ENCODE peak calls at places on chromosomes 4 and X, in five cellular contexts. S is SK-N-SH, Y is HCT116, A is K562, Q is HepG2. M is an unnamed sample. For H3K79me2, the result is how much of the 10 kb centered on the place peaks cover.

GRCh38 chrX:150362599-150363481 is at the start of gene MAMLD1:
- DNase-seq in Q (no peak), Y (peak), A (peak), S (peak), M (no peak)

GRCh38 chrX:10972731-10973130 is 138.4 kb upstream of the HCCS start:
- DNase-seq in S (no peak), Y (no peak), A (no peak), Q (no peak), M (no peak)

GRCh38 chr4:139834210-139834609 is 168.6 kb downstream of the MGST2 start:
- DNase-seq in A (no peak), Y (no peak), Q (peak), S (no peak), M (no peak)

GRCh38 chr4:8331567-8331955 is 62.0 kb downstream of the HTRA3 start:
- DNase-seq in Q (no peak), A (no peak), Y (no peak), S (no peak), M (no peak)

GRCh38 chr4:2248044-2248780 is 6.3 kb upstream of the HAUS3 start:
- DNase-seq in S (peak), Q (no peak), A (no peak), Y (no peak), M (no peak)

GRCh38 chr4:177033130-177033529 is 240.4 kb upstream of the VEGFC start:
- DNase-seq in Q (no peak), S (no peak), Y (no peak), A (no peak), M (no peak)

GRCh38 chr4:26779674-26780073 is 81.0 kb upstream of the STIM2 start:
- DNase-seq in Y (peak), A (no peak), S (no peak), Q (no peak), M (no peak)

GRCh38 chrX:1034717-1035116 is 177.7 kb downstream of the CRLF2 start:
- DNase-seq in A (no peak), Y (no peak), Q (no peak), S (no peak), M (no peak)

GRCh38 chr4:168811793-168812651 is 198.0 kb downstream of the CBR4 start:
- DNase-seq in Q (no peak), Y (no peak), S (no peak), A (no peak), M (no peak)

GRCh38 chr4:74640111-74640903 is 154.0 kb downstream of the BTC start:
- DNase-seq in A (no peak), Q (no peak), S (no peak), Y (no peak), M (no peak)

GRCh38 chr4:55636622-55636999 is 513 bp upstream of the NMU start:
- DNase-seq in Y (no peak), A (peak), S (peak), Q (no peak), M (no peak)

GRCh38 chrX:10450229-10450958 is 170.0 kb downstream of the MID1 start:
- DNase-seq in A (no peak), Q (no peak), S (no peak), Y (no peak), M (no peak)

GRCh38 chr4:17493629-17494028 is 18.3 kb downstream of the QDPR start:
- DNase-seq in S (peak), A (peak), Y (no peak), Q (no peak), M (no peak)

GRCh38 chr4:186820371-186820990 is 96.8 kb upstream of the FAT1 start:
- DNase-seq in Y (peak), A (peak), Q (no peak), S (peak), M (no peak)

GRCh38 chrX:7202206-7202605 is 54.3 kb upstream of the PUDP start:
- DNase-seq in Y (no peak), S (no peak), A (no peak), Q (no peak), M (no peak)

GRCh38 chr4:110475881-110476818 is at the start of gene ENPEP:
- DNase-seq in S (peak), Y (no peak), Q (no peak), A (no peak), M (no peak)

GRCh38 chr4:7457201-7458065 is 22.7 kb upstream of the PSAPL1 start:
- DNase-seq in Q (no peak), A (no peak), S (no peak), Y (no peak), M (no peak)

GRCh38 chrX:153948847-153949819 is 4.7 kb upstream of the RENBP start:
- DNase-seq in A (peak), Y (no peak), S (no peak), Q (no peak), M (no peak)

GRCh38 chr4:156528216-156528615 is 443.4 kb downstream of the PDGFC start:
- DNase-seq in S (no peak), Q (no peak), A (no peak), Y (no peak), M (no peak)

GRCh38 chr4:147157860-147158701 is 212.4 kb upstream of the TTC29 start:
- DNase-seq in Y (no peak), S (peak), Q (peak), A (no peak), M (no peak)

GRCh38 chr4:72300126-72300525 is 268.3 kb downstream of the NPFFR2 start:
- DNase-seq in Q (no peak), S (no peak), A (no peak), Y (no peak), M (no peak)

GRCh38 chr4:88661724-88662123 is 35.9 kb downstream of the NAP1L5 start:
- DNase-seq in S (no peak), Q (no peak), Y (no peak), A (no peak), M (no peak)

GRCh38 chr4:135917016-135917415 is 1615.3 kb downstream of the PCDH18 start:
- DNase-seq in Y (no peak), A (no peak), S (no peak), Q (no peak), M (no peak)

GRCh38 chr4:128347930-128348660 is 60.5 kb upstream of the PGRMC2 start:
- DNase-seq in S (no peak), A (peak), Y (no peak), Q (no peak), M (no peak)

DNA sequence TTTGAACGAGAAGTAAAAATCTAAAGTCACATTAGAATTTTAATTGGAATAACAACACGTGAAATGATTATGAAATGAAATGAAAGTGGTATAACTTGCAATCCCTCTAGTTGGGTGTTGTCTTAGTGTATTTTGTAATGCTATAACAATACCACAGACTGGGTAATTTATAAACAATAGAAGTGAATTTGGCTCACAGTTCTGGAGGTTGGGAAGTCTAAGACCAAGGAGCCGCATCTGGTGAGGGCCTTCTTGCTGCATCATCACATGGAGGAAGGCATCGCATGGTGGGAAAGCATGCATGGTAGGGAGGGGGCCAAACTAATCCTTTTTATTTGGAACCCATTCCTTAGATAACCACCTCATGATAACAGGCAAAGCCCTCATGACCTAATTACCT is 145.2 kb upstream of the RXFP1 start:
- DNase-seq in S (no peak), A (no peak), Q (no peak), Y (no peak), M (no peak)
- H3K79me2 ChIP-seq in S (under half), A (under half), Q (under half), Y (under half), M (under half)

GRCh38 chrX:23908219-23909003 is 605 bp downstream of the CXorf58 start:
- DNase-seq in S (no peak), Y (no peak), A (peak), Q (no peak), M (no peak)
- TF ChIP-seq ZBTB33 in S (no peak), Y (no peak), A (no peak), Q (no peak), M (no peak)

GRCh38 chrX:133389975-133390374 is 25.3 kb downstream of the GPC4 start:
- DNase-seq in A (no peak), Q (no peak), S (no peak), Y (no peak), M (no peak)

GRCh38 chrX:133380882-133381619 is 34.2 kb downstream of the GPC4 start:
- DNase-seq in Q (no peak), S (peak), Y (no peak), A (no peak), M (no peak)

DNA sequence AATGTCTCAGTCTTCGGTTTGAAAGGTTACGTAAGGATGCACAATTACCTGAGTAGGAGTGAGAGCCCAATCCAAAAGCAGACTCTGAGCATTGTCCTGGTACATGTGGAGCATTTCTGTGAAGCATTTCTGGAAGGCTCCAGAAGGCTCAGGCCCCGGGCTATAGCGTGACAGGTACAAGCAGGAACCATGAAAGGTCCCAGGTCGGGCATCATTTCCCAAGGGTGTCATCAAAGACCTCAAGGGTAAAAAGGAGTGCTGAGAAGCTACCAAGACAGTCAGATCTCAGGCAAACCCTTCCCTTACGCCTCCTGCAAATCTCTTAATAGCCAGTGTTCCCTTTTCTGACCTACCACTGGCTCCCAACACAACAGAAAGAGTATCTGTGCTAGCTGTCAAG is 30.8 kb downstream of the GPC4 start:
- DNase-seq in Q (no peak), A (no peak), S (no peak), Y (no peak), M (no peak)
- H3K79me2 ChIP-seq in Q (under half), A (under half), S (under half), Y (under half), M (under half)

GRCh38 chr4:30616943-30617646 is 103.1 kb upstream of the PCDH7 start:
- DNase-seq in Q (no peak), S (no peak), A (no peak), Y (no peak), M (no peak)

GRCh38 chr4:30617836-30618235 is 102.3 kb upstream of the PCDH7 start:
- DNase-seq in Y (no peak), Q (no peak), S (no peak), A (no peak), M (no peak)

GRCh38 chr4:30619679-30620078 is 100.5 kb upstream of the PCDH7 start:
- DNase-seq in S (no peak), Q (no peak), Y (no peak), A (no peak), M (peak)

GRCh38 chr4:30614771-30615170 is 105.4 kb upstream of the PCDH7 start:
- DNase-seq in Q (no peak), A (no peak), Y (no peak), S (no peak), M (no peak)

GRCh38 chr4:30620711-30621110 is 99.5 kb upstream of the PCDH7 start:
- DNase-seq in S (no peak), Q (no peak), A (no peak), Y (no peak), M (no peak)
- TF ChIP-seq ZBTB33 in S (no peak), Q (no peak), A (no peak), Y (no peak), M (no peak)

GRCh38 chr4:118760493-118760892 is 75.3 kb downstream of the METTL14 start:
- DNase-seq in A (no peak), Q (no peak), S (no peak), Y (no peak), M (peak)
- H3K79me2 ChIP-seq in A (under half), Q (under half), S (half or more), Y (under half), M (under half)

DNA sequence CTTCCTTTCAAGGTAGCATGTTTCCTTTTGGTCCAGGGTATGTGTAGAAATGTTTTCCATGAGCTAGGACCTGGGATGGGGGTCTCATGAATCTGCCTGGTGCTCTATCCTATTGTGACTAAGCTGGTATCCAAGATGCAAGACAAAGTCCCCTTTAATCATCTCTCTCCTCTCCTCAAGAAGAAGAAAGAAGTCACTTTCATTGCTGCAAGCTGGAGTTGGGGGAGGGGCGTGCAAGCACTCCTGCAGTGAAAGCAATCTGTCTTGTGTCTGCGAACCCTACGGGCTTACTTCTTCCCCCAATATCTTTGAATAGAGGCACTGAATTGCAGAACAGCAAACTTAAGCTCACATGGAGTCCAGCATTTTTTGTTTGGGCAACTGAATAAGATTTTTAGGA is 27.2 kb upstream of the GRPR start:
- DNase-seq in A (no peak), Q (no peak), S (no peak), Y (no peak), M (no peak)
- TF ChIP-seq ZBTB33 in A (no peak), Q (no peak), S (no peak), Y (no peak), M (no peak)

GRCh38 chrX:45011597-45011996 is 138.6 kb downstream of the KDM6A start:
- DNase-seq in A (no peak), S (no peak), Y (no peak), Q (no peak), M (no peak)
- H3K79me2 ChIP-seq in A (half or more), S (under half), Y (under half), Q (under half), M (under half)

DNA sequence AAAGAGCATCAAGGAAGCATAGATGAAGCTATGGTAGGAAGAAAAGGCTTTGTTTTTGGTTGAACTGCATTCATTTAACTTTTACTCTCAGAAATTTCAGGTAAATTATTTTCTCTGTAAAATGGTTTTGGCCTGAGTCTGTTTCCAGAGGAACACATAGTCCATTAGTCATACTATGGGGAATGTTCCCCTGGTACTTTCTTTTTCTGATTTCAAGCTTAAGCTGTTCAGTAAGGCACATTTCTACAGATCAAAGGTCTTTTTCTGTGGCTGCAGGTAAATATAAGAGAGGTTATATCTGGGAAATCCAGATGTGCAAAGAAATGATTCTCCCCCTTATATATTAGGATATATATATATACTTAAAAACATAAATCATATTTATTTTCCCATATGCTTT is 1744.4 kb upstream of the ADGRL3 start:
- DNase-seq in Q (no peak), A (no peak), S (no peak), Y (no peak), M (no peak)
- TF ChIP-seq ZBTB33 in Q (no peak), A (no peak), S (no peak), Y (no peak), M (no peak)

M was measured in GM12878.